ENCODE peak calls at places on chromosomes 7 and 10, in seven cellular contexts. A is GM20000, I is T-helper 2 cell, M is frontal cortex, B is EH, W is pancreas, N is body of pancreas. C is an unnamed sample.

GRCh38 chr10:46539596-46540411 is 16.7 kb downstream of the GPRIN2 start:
- DNase-seq in W (peak; percentile 14), A (no peak), M (no peak), N (peak; percentile 61), I (no peak), B (peak; percentile 81), C (no peak)

GRCh38 chr10:81534991-81535390 is 340.0 kb upstream of the NRG3 start:
- DNase-seq in N (no peak), A (no peak), W (no peak), I (no peak), B (no peak), M (no peak), C (no peak)

GRCh38 chr7:105017263-105018051 is 3.5 kb downstream of the KMT2E start:
- DNase-seq in N (no peak), B (no peak), W (no peak), A (no peak), M (no peak), I (no peak), C (no peak)

GRCh38 chr10:59002011-59002410 is 174.4 kb upstream of the PHYHIPL start:
- DNase-seq in A (no peak), B (no peak), M (no peak), N (peak; percentile 88), W (peak; percentile 67), I (no peak), C (no peak)

GRCh38 chr10:1923998-1924397 is 186.7 kb upstream of the ADARB2 start:
- DNase-seq in W (no peak), B (no peak), N (no peak), I (no peak), M (no peak), A (no peak), C (no peak)

GRCh38 chr10:12919574-12919973 is 81.9 kb downstream of the CCDC3 start:
- DNase-seq in B (no peak), I (no peak), N (no peak), W (no peak), M (no peak), A (no peak), C (no peak)

GRCh38 chr7:45176886-45177731 is 19.5 kb downstream of the RAMP3 start:
- DNase-seq in W (no peak), I (no peak), B (no peak), M (no peak), N (no peak), A (no peak), C (no peak)

GRCh38 chr7:133513608-133514007 is 260.7 kb downstream of the EXOC4 start:
- DNase-seq in W (no peak), B (peak; percentile 18), I (no peak), A (no peak), N (no peak), M (no peak), C (no peak)

GRCh38 chr7:158695726-158696452 is 8.7 kb downstream of the NCAPG2 start:
- DNase-seq in W (peak; percentile 70), N (peak; percentile 86), M (peak; percentile 32), A (peak; percentile 48), I (no peak), B (peak; percentile 88), C (no peak)

GRCh38 chr7:44215531-44215930 is 14.8 kb downstream of the YKT6 start:
- DNase-seq in M (no peak), N (no peak), A (peak; percentile 27), W (no peak), B (no peak), I (no peak), C (no peak)

GRCh38 chr10:94178475-94179251 is 184.1 kb downstream of the NOC3L start:
- DNase-seq in A (no peak), W (no peak), I (no peak), M (no peak), B (peak; percentile 53), N (no peak), C (no peak)

GRCh38 chr10:29658984-29659769 is 24.4 kb upstream of the SVIL start:
- DNase-seq in W (no peak), A (peak; percentile 71), N (peak; percentile 63), M (no peak), I (peak; percentile 40), B (peak; percentile 99), C (peak; percentile 43)

GRCh38 chr10:101052285-101052684 is 9.5 kb upstream of the KAZALD1 start:
- DNase-seq in B (peak; percentile 85), M (no peak), I (no peak), A (no peak), W (no peak), N (no peak), C (no peak)

GRCh38 chr7:8418627-8419245 is 14.7 kb upstream of the NXPH1 start:
- DNase-seq in N (peak; percentile 73), A (peak; percentile 57), M (peak; percentile 21), I (no peak), W (peak; percentile 57), B (peak; percentile 46), C (no peak)

GRCh38 chr7:24576171-24577052 is 3.2 kb downstream of the PALS2 start:
- DNase-seq in A (peak; percentile 63), I (no peak), M (peak; percentile 41), N (peak; percentile 51), W (peak; percentile 34), B (peak; percentile 75), C (no peak)

GRCh38 chr10:63630085-63630927 is 109.1 kb downstream of the REEP3 start:
- DNase-seq in W (peak; percentile 91), A (peak; percentile 88), N (peak; percentile 93), B (peak; percentile 91), M (peak; percentile 70), I (peak; percentile 54), C (peak; percentile 92)